ENCODE peak calls at places on chromosomes 2 and 18, in six cellular contexts. One of them, this sample, is unnamed.

GRCh38 chr2:55033921-55034320 is 16.3 kb downstream of the RTN4 start:
- DNase-seq in Panc1: no peak
- DNase-seq in sigmoid colon: no peak
- DNase-seq in effector memory CD4-positive, alpha-beta T cell: no peak
- DNase-seq in CD8-positive, alpha-beta memory T cell: no peak
- DNase-seq in fibroblast of lung: no peak
- DNase-seq in this sample: no peak

GRCh38 chr18:3498705-3499451 is 48.9 kb downstream of the TGIF1 start:
- DNase-seq in Panc1: no peak
- DNase-seq in sigmoid colon: no peak
- DNase-seq in effector memory CD4-positive, alpha-beta T cell: no peak
- DNase-seq in CD8-positive, alpha-beta memory T cell: no peak
- DNase-seq in fibroblast of lung: peak
- DNase-seq in this sample: no peak

GRCh38 chr2:202127793-202128215 is 54.7 kb downstream of the KIAA2012 start:
- DNase-seq in Panc1: no peak
- DNase-seq in sigmoid colon: no peak
- DNase-seq in effector memory CD4-positive, alpha-beta T cell: no peak
- DNase-seq in CD8-positive, alpha-beta memory T cell: no peak
- DNase-seq in fibroblast of lung: no peak
- DNase-seq in this sample: no peak

GRCh38 chr2:111143107-111143886 is 22.6 kb downstream of the BCL2L11 start:
- DNase-seq in Panc1: no peak
- DNase-seq in sigmoid colon: no peak
- DNase-seq in effector memory CD4-positive, alpha-beta T cell: no peak
- DNase-seq in CD8-positive, alpha-beta memory T cell: no peak
- DNase-seq in fibroblast of lung: no peak
- DNase-seq in this sample: no peak

GRCh38 chr2:175398848-175399247 is 217.3 kb upstream of the ATP5MC3 start:
- DNase-seq in Panc1: no peak
- DNase-seq in sigmoid colon: no peak
- DNase-seq in effector memory CD4-positive, alpha-beta T cell: no peak
- DNase-seq in CD8-positive, alpha-beta memory T cell: no peak
- DNase-seq in fibroblast of lung: no peak
- DNase-seq in this sample: no peak

GRCh38 chr2:21231985-21232384 is 108.2 kb downstream of the TDRD15 start:
- DNase-seq in Panc1: no peak
- DNase-seq in sigmoid colon: no peak
- DNase-seq in effector memory CD4-positive, alpha-beta T cell: no peak
- DNase-seq in CD8-positive, alpha-beta memory T cell: no peak
- DNase-seq in fibroblast of lung: no peak
- DNase-seq in this sample: no peak

GRCh38 chr2:71498261-71498701 is 44.9 kb downstream of the DYSF start:
- DNase-seq in Panc1: peak
- DNase-seq in sigmoid colon: peak
- DNase-seq in effector memory CD4-positive, alpha-beta T cell: no peak
- DNase-seq in CD8-positive, alpha-beta memory T cell: no peak
- DNase-seq in fibroblast of lung: peak
- DNase-seq in this sample: no peak

GRCh38 chr2:102064679-102065674 is 73.2 kb downstream of the IL1R2 start:
- DNase-seq in Panc1: no peak
- DNase-seq in sigmoid colon: no peak
- DNase-seq in effector memory CD4-positive, alpha-beta T cell: no peak
- DNase-seq in CD8-positive, alpha-beta memory T cell: no peak
- DNase-seq in fibroblast of lung: peak
- DNase-seq in this sample: no peak

GRCh38 chr2:134758632-134759031 is 39.8 kb upstream of the TMEM163 start:
- DNase-seq in Panc1: no peak
- DNase-seq in sigmoid colon: no peak
- DNase-seq in effector memory CD4-positive, alpha-beta T cell: no peak
- DNase-seq in CD8-positive, alpha-beta memory T cell: no peak
- DNase-seq in fibroblast of lung: no peak
- DNase-seq in this sample: no peak

GRCh38 chr2:43018179-43019024 is 208.0 kb downstream of the ZFP36L2 start:
- DNase-seq in Panc1: no peak
- DNase-seq in sigmoid colon: peak
- DNase-seq in effector memory CD4-positive, alpha-beta T cell: no peak
- DNase-seq in CD8-positive, alpha-beta memory T cell: no peak
- DNase-seq in fibroblast of lung: peak
- DNase-seq in this sample: no peak

GRCh38 chr2:159083601-159084000 is 115.2 kb downstream of the TANC1 start:
- DNase-seq in Panc1: no peak
- DNase-seq in sigmoid colon: no peak
- DNase-seq in effector memory CD4-positive, alpha-beta T cell: no peak
- DNase-seq in CD8-positive, alpha-beta memory T cell: no peak
- DNase-seq in fibroblast of lung: peak
- DNase-seq in this sample: no peak

GRCh38 chr2:126436411-126436810 is 219.5 kb upstream of the GYPC start:
- DNase-seq in Panc1: no peak
- DNase-seq in sigmoid colon: no peak
- DNase-seq in effector memory CD4-positive, alpha-beta T cell: no peak
- DNase-seq in CD8-positive, alpha-beta memory T cell: no peak
- DNase-seq in fibroblast of lung: no peak
- DNase-seq in this sample: no peak

GRCh38 chr2:80258321-80258720 is 46.2 kb downstream of the LRRTM1 start:
- DNase-seq in Panc1: no peak
- DNase-seq in sigmoid colon: no peak
- DNase-seq in effector memory CD4-positive, alpha-beta T cell: no peak
- DNase-seq in CD8-positive, alpha-beta memory T cell: no peak
- DNase-seq in fibroblast of lung: no peak
- DNase-seq in this sample: no peak

GRCh38 chr18:52228158-52228557 is 111.8 kb upstream of the DCC start:
- DNase-seq in Panc1: no peak
- DNase-seq in sigmoid colon: no peak
- DNase-seq in effector memory CD4-positive, alpha-beta T cell: no peak
- DNase-seq in CD8-positive, alpha-beta memory T cell: no peak
- DNase-seq in fibroblast of lung: no peak
- DNase-seq in this sample: no peak

GRCh38 chr2:17643031-17643615 is 102.6 kb downstream of the VSNL1 start:
- DNase-seq in Panc1: peak
- DNase-seq in sigmoid colon: peak
- DNase-seq in effector memory CD4-positive, alpha-beta T cell: no peak
- DNase-seq in CD8-positive, alpha-beta memory T cell: no peak
- DNase-seq in fibroblast of lung: peak
- DNase-seq in this sample: no peak

GRCh38 chr2:64982932-64983331 is 6.3 kb upstream of the SLC1A4 start:
- DNase-seq in Panc1: no peak
- DNase-seq in sigmoid colon: no peak
- DNase-seq in effector memory CD4-positive, alpha-beta T cell: no peak
- DNase-seq in CD8-positive, alpha-beta memory T cell: no peak
- DNase-seq in fibroblast of lung: no peak
- DNase-seq in this sample: no peak

GRCh38 chr18:57447154-57447621 is 12.0 kb downstream of the ONECUT2 start:
- DNase-seq in Panc1: no peak
- DNase-seq in sigmoid colon: no peak
- DNase-seq in effector memory CD4-positive, alpha-beta T cell: no peak
- DNase-seq in CD8-positive, alpha-beta memory T cell: no peak
- DNase-seq in fibroblast of lung: peak
- DNase-seq in this sample: no peak

GRCh38 chr2:120253021-120253882 is 600 bp downstream of the RALB start:
- DNase-seq in Panc1: no peak
- DNase-seq in sigmoid colon: peak
- DNase-seq in effector memory CD4-positive, alpha-beta T cell: peak
- DNase-seq in CD8-positive, alpha-beta memory T cell: no peak
- DNase-seq in fibroblast of lung: peak
- DNase-seq in this sample: peak

GRCh38 chr2:168211664-168212163 is 35.7 kb downstream of the STK39 start:
- DNase-seq in Panc1: no peak
- DNase-seq in sigmoid colon: no peak
- DNase-seq in effector memory CD4-positive, alpha-beta T cell: no peak
- DNase-seq in CD8-positive, alpha-beta memory T cell: no peak
- DNase-seq in fibroblast of lung: peak
- DNase-seq in this sample: no peak

GRCh38 chr18:54968807-54969206 is 9.5 kb upstream of the CCDC68 start:
- DNase-seq in Panc1: no peak
- DNase-seq in sigmoid colon: no peak
- DNase-seq in effector memory CD4-positive, alpha-beta T cell: no peak
- DNase-seq in CD8-positive, alpha-beta memory T cell: no peak
- DNase-seq in fibroblast of lung: no peak
- DNase-seq in this sample: no peak

GRCh38 chr2:233972941-233973575 is 55.9 kb downstream of the TRPM8 start:
- DNase-seq in Panc1: no peak
- DNase-seq in sigmoid colon: no peak
- DNase-seq in effector memory CD4-positive, alpha-beta T cell: no peak
- DNase-seq in CD8-positive, alpha-beta memory T cell: no peak
- DNase-seq in fibroblast of lung: no peak
- DNase-seq in this sample: no peak

GRCh38 chr2:18301421-18302139 is 258.9 kb downstream of the RDH14 start:
- DNase-seq in Panc1: no peak
- DNase-seq in sigmoid colon: no peak
- DNase-seq in effector memory CD4-positive, alpha-beta T cell: no peak
- DNase-seq in CD8-positive, alpha-beta memory T cell: no peak
- DNase-seq in fibroblast of lung: peak
- DNase-seq in this sample: no peak

DNA sequence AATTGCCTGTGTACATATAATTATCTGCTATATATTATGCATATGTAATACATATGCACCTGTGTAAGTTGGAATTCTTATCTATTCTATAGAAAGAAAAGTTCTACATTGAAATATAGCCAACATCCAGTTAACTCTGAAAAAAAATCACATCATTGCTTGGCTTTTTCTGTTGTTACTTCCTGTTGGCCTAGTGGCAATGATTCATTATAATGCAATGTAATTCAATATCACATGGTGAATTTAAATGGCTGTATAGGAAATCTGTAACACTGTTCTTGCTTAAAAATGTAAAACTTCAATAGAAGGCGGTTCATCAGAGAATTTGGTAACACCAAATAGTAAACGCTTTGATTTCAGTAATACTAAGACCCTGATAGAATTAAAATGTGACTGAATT is 44.5 kb upstream of the MAP4K3 start:
- DNase-seq in Panc1: no peak
- DNase-seq in sigmoid colon: no peak
- DNase-seq in effector memory CD4-positive, alpha-beta T cell: no peak
- DNase-seq in CD8-positive, alpha-beta memory T cell: no peak
- DNase-seq in fibroblast of lung: peak
- DNase-seq in this sample: no peak
- H3K27ac ChIP-seq in Panc1: no peak
- H3K27ac ChIP-seq in sigmoid colon: no peak
- H3K27ac ChIP-seq in effector memory CD4-positive, alpha-beta T cell: no peak
- H3K27ac ChIP-seq in CD8-positive, alpha-beta memory T cell: no peak
- H3K27ac ChIP-seq in fibroblast of lung: no peak
- H3K27ac ChIP-seq in this sample: no peak

DNA sequence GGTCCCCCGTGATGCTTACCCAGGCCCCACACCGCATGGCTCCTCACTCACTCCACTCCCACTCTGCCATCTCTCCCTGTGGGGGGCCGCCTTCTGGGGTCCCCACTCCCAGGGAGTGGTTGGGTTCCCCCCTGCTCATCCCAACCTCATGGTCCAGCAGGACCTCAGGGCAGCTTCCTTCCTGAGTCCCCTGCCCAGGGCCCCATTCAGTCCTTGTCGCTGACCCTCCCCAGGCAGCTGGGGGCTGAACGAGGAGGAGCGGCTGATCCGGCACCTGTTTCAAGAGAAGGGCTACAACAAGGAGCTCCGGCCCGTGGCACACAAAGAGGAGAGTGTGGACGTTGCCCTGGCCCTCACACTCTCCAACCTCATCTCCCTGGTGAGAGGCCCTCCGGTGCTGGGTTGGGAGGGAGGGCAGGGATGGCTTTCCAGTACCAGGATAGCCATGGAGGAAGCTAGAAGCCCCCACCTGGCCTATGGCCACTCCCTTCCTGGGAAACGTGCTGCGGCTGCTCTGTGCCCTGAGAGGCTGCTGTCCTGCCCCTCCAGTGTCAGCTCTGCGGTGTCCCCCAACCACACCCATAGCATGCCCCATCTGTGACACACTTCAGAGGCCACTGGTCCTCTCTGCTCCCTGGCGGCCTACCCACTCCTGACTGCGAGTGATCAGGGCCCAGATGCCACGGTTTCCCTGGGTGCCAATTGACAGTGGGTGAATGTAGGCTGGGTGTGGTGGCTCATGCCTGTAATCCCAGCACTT is 516 bp downstream of the CHRND start:
- DNase-seq in Panc1: no peak
- DNase-seq in sigmoid colon: no peak
- DNase-seq in effector memory CD4-positive, alpha-beta T cell: no peak
- DNase-seq in CD8-positive, alpha-beta memory T cell: no peak
- DNase-seq in fibroblast of lung: no peak
- DNase-seq in this sample: no peak
- H3K4me3 ChIP-seq in Panc1: no peak
- H3K4me3 ChIP-seq in sigmoid colon: no peak
- H3K4me3 ChIP-seq in effector memory CD4-positive, alpha-beta T cell: no peak
- H3K4me3 ChIP-seq in CD8-positive, alpha-beta memory T cell: no peak
- H3K4me3 ChIP-seq in fibroblast of lung: no peak
- H3K4me3 ChIP-seq in this sample: no peak

DNA sequence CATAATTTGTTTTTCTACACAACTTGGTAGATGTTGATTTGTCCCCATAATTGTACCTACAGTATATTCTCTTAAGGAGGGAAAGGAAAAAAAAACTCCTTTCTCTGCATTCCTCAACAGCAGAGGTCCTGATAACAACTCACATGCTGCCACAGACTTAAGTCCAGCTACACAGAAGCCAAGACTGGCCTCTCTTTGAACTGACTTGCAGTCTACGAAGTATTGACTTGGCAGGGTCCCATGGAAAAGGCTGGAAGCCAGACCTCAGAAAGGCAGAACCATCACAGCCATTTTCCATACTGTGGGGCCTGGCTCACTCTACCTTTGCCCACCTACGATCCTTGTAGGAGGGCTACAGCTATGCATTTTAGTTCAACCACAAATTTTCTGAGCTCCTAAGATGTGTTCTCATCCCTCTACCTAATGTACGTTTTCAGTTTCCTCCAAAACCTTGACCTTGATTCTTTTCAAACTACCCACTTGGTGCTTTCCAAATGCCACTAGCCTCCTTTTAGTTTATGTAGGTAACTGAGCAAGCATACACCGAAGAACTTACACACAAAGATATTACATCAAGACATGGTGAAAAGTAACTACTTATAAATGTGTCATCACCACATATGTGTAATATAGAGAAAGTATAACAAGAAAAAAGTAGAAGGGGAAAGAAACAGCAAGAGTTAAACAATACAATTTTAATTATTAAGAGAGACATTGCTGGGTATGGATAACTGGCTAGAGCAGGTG is 12.2 kb downstream of the LONRF2 start:
- DNase-seq in Panc1: no peak
- DNase-seq in sigmoid colon: no peak
- DNase-seq in effector memory CD4-positive, alpha-beta T cell: no peak
- DNase-seq in CD8-positive, alpha-beta memory T cell: no peak
- DNase-seq in fibroblast of lung: peak
- DNase-seq in this sample: no peak
- H3K27ac ChIP-seq in Panc1: peak
- H3K27ac ChIP-seq in sigmoid colon: no peak
- H3K27ac ChIP-seq in effector memory CD4-positive, alpha-beta T cell: no peak
- H3K27ac ChIP-seq in CD8-positive, alpha-beta memory T cell: no peak
- H3K27ac ChIP-seq in fibroblast of lung: no peak
- H3K27ac ChIP-seq in this sample: no peak

GRCh38 chr2:235199128-235199527 is 247.3 kb downstream of the SH3BP4 start:
- DNase-seq in Panc1: no peak
- DNase-seq in sigmoid colon: no peak
- DNase-seq in effector memory CD4-positive, alpha-beta T cell: no peak
- DNase-seq in CD8-positive, alpha-beta memory T cell: no peak
- DNase-seq in fibroblast of lung: no peak
- DNase-seq in this sample: no peak
- H3K4me3 ChIP-seq in Panc1: no peak
- H3K4me3 ChIP-seq in sigmoid colon: no peak
- H3K4me3 ChIP-seq in effector memory CD4-positive, alpha-beta T cell: no peak
- H3K4me3 ChIP-seq in CD8-positive, alpha-beta memory T cell: no peak
- H3K4me3 ChIP-seq in fibroblast of lung: no peak
- H3K4me3 ChIP-seq in this sample: no peak

This sample was measured in CD4-positive, CD25-positive, alpha-beta regulatory T cell.